ENCODE peak calls at places on chromosomes 6 and 20, in five cellular contexts. G is endodermal cell, Q is fibroblast of lung, U is HCT116, K is A673. P is an unnamed sample.
A peak's percentile ranks its signal among the peaks of the same experiment; 100 is the strongest.

GRCh38 chr20:34452281-34452982 is 63.8 kb upstream of the DYNLRB1 start:
- DNase-seq in G (no peak), Q (no peak), U (no peak), K (no peak), P (peak; percentile 60)

GRCh38 chr6:56246544-56246940 is 838 bp downstream of the COL21A1 start:
- DNase-seq in G (peak; percentile 67), Q (no peak), U (no peak), K (no peak), P (no peak)

GRCh38 chr20:10992776-10993175 is 319.0 kb upstream of the JAG1 start:
- DNase-seq in G (no peak), Q (peak; percentile 53), U (no peak), K (no peak), P (no peak)

GRCh38 chr20:57594092-57594911 is 25.9 kb downstream of the ZBP1 start:
- DNase-seq in G (peak; percentile 90), Q (peak; percentile 36), U (peak; percentile 12), K (peak; percentile 37), P (no peak)

GRCh38 chr20:18254615-18255014 is 33.7 kb upstream of the ZNF133 start:
- DNase-seq in G (no peak), Q (no peak), U (no peak), K (no peak), P (no peak)

GRCh38 chr6:55388161-55388560 is 60.9 kb downstream of the GFRAL start:
- DNase-seq in G (no peak), Q (peak; percentile 28), U (no peak), K (no peak), P (peak; percentile 47)

GRCh38 chr6:12233693-12234551 is 56.2 kb upstream of the EDN1 start:
- DNase-seq in G (peak; percentile 66), Q (peak; percentile 86), U (peak; percentile 63), K (peak; percentile 75), P (peak; percentile 61)

GRCh38 chr6:149221774-149222070 is 95.8 kb upstream of the TAB2 start:
- DNase-seq in G (no peak), Q (no peak), U (no peak), K (no peak), P (peak; percentile 10)

GRCh38 chr20:25221592-25222460 is 26.1 kb upstream of the PYGB start:
- DNase-seq in G (peak; percentile 45), Q (no peak), U (no peak), K (no peak), P (no peak)

GRCh38 chr20:51970858-51971257 is 168.5 kb upstream of the SALL4 start:
- DNase-seq in G (no peak), Q (no peak), U (no peak), K (no peak), P (no peak)

GRCh38 chr6:18192026-18192425 is 36.8 kb downstream of the KDM1B start:
- DNase-seq in G (no peak), Q (no peak), U (no peak), K (no peak), P (no peak)

GRCh38 chr6:36029464-36029863 is 1.9 kb downstream of the MAPK14 start:
- DNase-seq in G (no peak), Q (peak; percentile 91), U (no peak), K (peak; percentile 63), P (no peak)

GRCh38 chr6:102961902-102962301 is 1568.4 kb downstream of the GRIK2 start:
- DNase-seq in G (no peak), Q (no peak), U (no peak), K (no peak), P (no peak)

GRCh38 chr6:72950114-72950860 is 275.0 kb downstream of the KHDC1L start:
- DNase-seq in G (no peak), Q (peak; percentile 93), U (peak; percentile 4), K (peak; percentile 83), P (peak; percentile 65)

GRCh38 chr6:160667854-160668481 is 3.9 kb upstream of the LPA start:
- DNase-seq in G (peak; percentile 88), Q (no peak), U (peak; percentile 35), K (peak; percentile 18), P (peak; percentile 38)

GRCh38 chr20:57934007-57934805 is 224.4 kb upstream of the PMEPA1 start:
- DNase-seq in G (no peak), Q (no peak), U (no peak), K (peak; percentile 25), P (no peak)

GRCh38 chr6:46969206-46969605 is 47.5 kb upstream of the ADGRF5 start:
- DNase-seq in G (no peak), Q (no peak), U (no peak), K (no peak), P (peak; percentile 39)

GRCh38 chr20:36468149-36469000 is 72.9 kb upstream of the MYL9 start:
- DNase-seq in G (no peak), Q (no peak), U (no peak), K (no peak), P (no peak)

GRCh38 chr6:162964703-162965140 is 236.9 kb downstream of the PACRG start:
- DNase-seq in G (no peak), Q (peak; percentile 100), U (peak; percentile 76), K (peak; percentile 89), P (peak; percentile 99)

GRCh38 chr6:32886674-32887383 is 32.8 kb downstream of the PSMB9 start:
- DNase-seq in G (no peak), Q (peak; percentile 68), U (no peak), K (peak; percentile 55), P (peak; percentile 63)

GRCh38 chr20:1526896-1527295 is 30.6 kb downstream of the SIRPD start:
- DNase-seq in G (no peak), Q (peak; percentile 19), U (no peak), K (peak; percentile 63), P (no peak)

GRCh38 chr6:105537981-105538578 is 135.2 kb upstream of the PREP start:
- DNase-seq in G (no peak), Q (no peak), U (no peak), K (no peak), P (peak; percentile 64)

GRCh38 chr6:25417206-25417605 is 138.0 kb downstream of the CARMIL1 start:
- DNase-seq in G (no peak), Q (no peak), U (no peak), K (no peak), P (no peak)
- H3K4me1 ChIP-seq in G (peaks cover 12% of the 10 kb centered on the region), Q (no peaks in the 10 kb centered on the region), U (no peaks in the 10 kb centered on the region), K (peaks cover 3% of the 10 kb centered on the region), P (no peaks in the 10 kb centered on the region)

DNA sequence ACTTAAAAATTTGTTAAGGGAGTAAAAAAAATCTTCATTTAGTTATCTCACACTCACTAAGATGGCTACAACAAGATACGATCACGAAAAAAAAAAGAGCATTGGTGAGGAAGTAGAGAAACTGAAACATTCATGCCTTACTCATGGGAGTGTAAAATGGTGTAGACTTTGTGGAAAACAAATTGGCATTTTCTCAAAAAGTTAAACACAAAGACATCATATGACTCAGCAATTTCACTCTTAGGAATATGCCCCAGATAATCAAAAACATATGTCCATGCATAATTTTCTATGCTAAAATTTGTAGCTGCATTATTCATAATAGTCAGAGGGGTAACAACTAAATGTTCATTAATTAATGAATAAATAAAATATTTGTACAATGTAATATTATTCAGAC is 120.9 kb upstream of the IRAK1BP1 start:
- DNase-seq in G (no peak), Q (peak; percentile 1), U (no peak), K (peak; percentile 9), P (no peak)
- H3K27ac ChIP-seq in G (no peak overlapping the region), Q (no peak overlapping the region), U (no peak overlapping the region), K (no peak overlapping the region), P (no peak overlapping the region)

GRCh38 chr6:110628330-110628729 is 151.9 kb upstream of the SLC22A16 start:
- DNase-seq in G (no peak), Q (peak; percentile 74), U (no peak), K (no peak), P (peak; percentile 50)

GRCh38 chr6:110626442-110626841 is 150.0 kb upstream of the SLC22A16 start:
- DNase-seq in G (no peak), Q (no peak), U (no peak), K (no peak), P (no peak)

GRCh38 chr6:110622912-110623578 is 146.6 kb upstream of the SLC22A16 start:
- DNase-seq in G (no peak), Q (no peak), U (no peak), K (no peak), P (peak; percentile 61)

GRCh38 chr6:110629153-110629552 is 152.7 kb upstream of the SLC22A16 start:
- DNase-seq in G (no peak), Q (no peak), U (no peak), K (no peak), P (no peak)

DNA sequence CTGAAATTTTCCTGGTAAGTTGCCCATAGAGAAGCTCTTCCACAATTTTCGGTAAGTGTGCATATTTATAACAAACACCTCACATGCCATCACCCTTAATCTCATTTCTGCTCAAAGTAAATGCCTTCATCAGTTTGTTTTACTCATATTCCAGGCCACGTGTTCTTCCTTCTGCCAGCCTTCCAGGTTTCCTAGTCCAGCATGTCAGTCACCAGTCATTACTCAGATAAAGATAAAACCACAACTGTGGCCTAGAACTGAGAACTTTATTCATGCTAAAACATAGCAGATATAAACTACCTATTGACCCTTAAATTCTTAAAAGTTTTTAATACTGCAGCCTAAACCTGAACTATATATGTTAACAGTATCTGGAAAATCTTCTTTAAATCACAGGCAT is 149.5 kb upstream of the SLC22A16 start:
- DNase-seq in G (no peak), Q (peak; percentile 21), U (no peak), K (no peak), P (peak; percentile 32)
- H3K27me3 ChIP-seq in G (no peaks in the 10 kb centered on the region), Q (no peaks in the 10 kb centered on the region), U (no peaks in the 10 kb centered on the region), K (no peaks in the 10 kb centered on the region), P (no peaks in the 10 kb centered on the region)

GRCh38 chr6:44059359-44060342 is 67.6 kb downstream of the MRPL14 start:
- DNase-seq in G (no peak), Q (peak; percentile 88), U (no peak), K (no peak), P (no peak)

GRCh38 chr6:44062771-44063560 is 64.3 kb downstream of the MRPL14 start:
- DNase-seq in G (peak; percentile 95), Q (no peak), U (no peak), K (peak; percentile 72), P (peak; percentile 59)

GRCh38 chr6:44062105-44062770 is 65.0 kb downstream of the MRPL14 start:
- DNase-seq in G (no peak), Q (no peak), U (no peak), K (no peak), P (no peak)

GRCh38 chr6:44060622-44061374 is 66.5 kb downstream of the MRPL14 start:
- DNase-seq in G (no peak), Q (no peak), U (no peak), K (no peak), P (no peak)

DNA sequence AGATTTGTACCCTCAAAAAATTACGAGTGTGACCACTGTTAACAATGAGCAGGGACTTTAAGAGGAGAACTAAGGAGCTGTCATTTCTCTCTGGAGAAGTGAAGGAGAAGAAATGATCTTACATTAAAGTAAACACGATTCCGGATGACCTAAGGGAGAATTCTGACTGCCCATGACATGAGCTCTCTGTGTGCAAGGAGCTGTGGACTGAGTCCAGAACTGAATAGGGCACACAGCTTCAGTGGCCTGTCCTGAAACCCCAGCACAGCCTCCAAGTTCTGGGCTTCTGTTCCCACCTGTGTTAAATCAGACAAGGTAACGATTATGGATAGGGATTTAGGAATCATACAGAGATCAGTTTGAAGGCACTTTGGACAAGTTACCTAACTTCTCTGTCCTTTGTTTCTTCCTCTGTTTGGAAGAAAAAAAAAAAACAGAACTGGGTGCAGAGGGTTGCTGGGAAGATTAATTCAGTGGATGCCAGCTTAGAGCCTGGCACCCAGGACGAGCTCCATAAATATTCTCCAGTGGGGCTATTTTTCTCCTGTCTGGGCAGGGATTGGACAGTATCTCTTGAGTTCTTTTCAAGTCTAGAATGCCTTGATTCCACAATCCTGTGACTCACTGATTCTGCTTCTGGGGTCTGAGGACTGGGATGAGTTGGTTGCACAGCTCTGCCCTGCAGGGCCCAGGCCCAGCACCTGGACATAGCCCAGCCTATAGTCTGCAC is 65.7 kb downstream of the MRPL14 start:
- DNase-seq in G (no peak), Q (peak; percentile 59), U (no peak), K (no peak), P (peak; percentile 63)
- H3K4me1 ChIP-seq in G (peaks cover 6% of the 10 kb centered on the region), Q (peaks cover 65% of the 10 kb centered on the region), U (peaks cover 18% of the 10 kb centered on the region), K (peaks cover 18% of the 10 kb centered on the region), P (peaks cover 53% of the 10 kb centered on the region)

P was measured in foreskin keratinocyte.